ENCODE peak calls at places on chromosomes 11 and 22, in eight cellular contexts. U is cardiac muscle cell; K is NCI-H1092 treated with DMSO at 0.1 percent for 48 hours; W is progenitor cell of endocrine pancreas; R is astrocyte of the spinal cord; M is T-cell; A is midbrain; P is stimulated activated CD8-positive, alpha-beta memory T cell treated with anti-CD3 and anti-CD28 coated beads, Interleukin-15, amount 100 ng/mL, for 24 hours. L is an unnamed sample.

GRCh38 chr11:117217685-117218084 is 14.2 kb downstream of the PCSK7 start:
- DNase-seq in U (no peak), M (no peak), A (no peak), K (no peak), W (no peak), R (no peak), P (no peak), L (no peak)

GRCh38 chr11:79546366-79546765 is 105.5 kb upstream of the TENM4 start:
- DNase-seq in P (no peak), U (no peak), A (no peak), K (no peak), W (no peak), R (no peak), M (no peak), L (no peak)

GRCh38 chr11:118202599-118203422 is 22.0 kb downstream of the JAML start:
- DNase-seq in R (no peak), A (no peak), W (no peak), K (no peak), U (no peak), P (no peak), M (peak; percentile 57), L (peak; percentile 98)

GRCh38 chr11:17604201-17604912 is 57.3 kb downstream of the OTOG start:
- DNase-seq in R (no peak), P (no peak), W (no peak), M (no peak), K (no peak), U (no peak), A (no peak), L (no peak)

GRCh38 chr22:37745548-37746365 is 48.9 kb downstream of the TRIOBP start:
- DNase-seq in U (peak; percentile 90), R (peak; percentile 91), W (peak; percentile 83), A (peak; percentile 90), K (peak; percentile 56), P (peak; percentile 79), M (peak; percentile 81), L (peak; percentile 82)

GRCh38 chr11:8083088-8083395 is 2.0 kb downstream of the TUB start:
- DNase-seq in A (no peak), W (no peak), K (no peak), P (no peak), R (no peak), U (no peak), M (no peak), L (no peak)

GRCh38 chr11:125990244-125990643 is 44.4 kb downstream of the VSIG10L2 start:
- DNase-seq in K (peak; percentile 27), W (no peak), R (peak; percentile 75), P (no peak), U (peak; percentile 77), A (no peak), M (no peak), L (no peak)

GRCh38 chr11:22460181-22460580 is 122.0 kb downstream of the SLC17A6 start:
- DNase-seq in A (no peak), P (no peak), W (no peak), U (no peak), K (no peak), M (no peak), R (no peak), L (no peak)

GRCh38 chr11:103359221-103359620 is 250.0 kb downstream of the DYNC2H1 start:
- DNase-seq in P (no peak), A (no peak), K (no peak), R (peak; percentile 32), U (no peak), W (no peak), M (no peak), L (no peak)

GRCh38 chr11:72646024-72646423 is 28.2 kb downstream of the PDE2A start:
- DNase-seq in A (no peak), U (no peak), W (no peak), P (no peak), K (no peak), R (no peak), M (no peak), L (no peak)

GRCh38 chr11:114183041-114183511 is 113.1 kb upstream of the NNMT start:
- DNase-seq in U (no peak), P (peak; percentile 26), R (no peak), W (no peak), M (peak; percentile 53), A (no peak), K (no peak), L (peak; percentile 20)

GRCh38 chr22:50656122-50657070 is 16.2 kb upstream of the SHANK3 start:
- DNase-seq in R (peak; percentile 26), K (no peak), W (no peak), U (peak; percentile 63), P (no peak), M (no peak), A (no peak), L (no peak)

GRCh38 chr22:16804882-16805281 is 20.3 kb downstream of the XKR3 start:
- DNase-seq in P (no peak), R (no peak), K (no peak), U (no peak), A (no peak), M (no peak), W (no peak), L (no peak)

GRCh38 chr11:88280673-88281316 is 56.7 kb downstream of the CTSC start:
- DNase-seq in K (peak; percentile 75), U (peak; percentile 56), M (no peak), W (no peak), R (peak; percentile 56), P (no peak), A (no peak), L (no peak)

GRCh38 chr11:8333431-8334401 is 70.0 kb upstream of the LMO1 start:
- DNase-seq in K (no peak), A (no peak), W (no peak), M (no peak), R (no peak), P (no peak), U (no peak), L (no peak)

GRCh38 chr11:36164522-36165250 is 124.5 kb downstream of the COMMD9 start:
- DNase-seq in R (no peak), W (no peak), U (no peak), A (no peak), M (no peak), P (no peak), K (no peak), L (no peak)

GRCh38 chr11:59062602-59063529 is 23.2 kb upstream of the GLYATL1B start:
- DNase-seq in R (no peak), W (no peak), U (peak; percentile 9), M (no peak), K (no peak), A (no peak), P (no peak), L (no peak)

GRCh38 chr22:22371031-22371541 is 126.5 kb downstream of the VPREB1 start:
- DNase-seq in R (no peak), U (peak; percentile 2), P (no peak), K (no peak), A (peak; percentile 23), M (no peak), W (no peak), L (no peak)

GRCh38 chr11:73182824-73183321 is 35.2 kb upstream of the P2RY2 start:
- DNase-seq in W (no peak), R (no peak), U (peak; percentile 30), A (no peak), K (no peak), P (no peak), M (no peak), L (no peak)

GRCh38 chr11:94117871-94118270 is 10.8 kb upstream of the PANX1 start:
- DNase-seq in W (no peak), P (no peak), U (no peak), M (no peak), R (no peak), A (no peak), K (no peak), L (no peak)